ENCODE peak calls at places on chromosomes 11 and 22, in four cellular contexts. One of them, this sample, is unnamed.

GRCh38 chr11:107591446-107592236 is 694 bp downstream of the ELMOD1 start:
- DNase-seq in A549: no peak
- DNase-seq in HepG2: no peak
- DNase-seq in K562: no peak
- DNase-seq in this sample: peak; percentile 48

GRCh38 chr22:46328797-46329196 is 6.7 kb upstream of the TRMU start:
- DNase-seq in A549: no peak
- DNase-seq in HepG2: no peak
- DNase-seq in K562: no peak
- DNase-seq in this sample: no peak

GRCh38 chr22:49967333-49968241 is 7.0 kb downstream of the PIM3 start:
- DNase-seq in A549: no peak
- DNase-seq in HepG2: peak; percentile 70
- DNase-seq in K562: no peak
- DNase-seq in this sample: no peak

GRCh38 chr11:46039990-46040389 is 81.3 kb downstream of the PHF21A start:
- DNase-seq in A549: no peak
- DNase-seq in HepG2: no peak
- DNase-seq in K562: no peak
- DNase-seq in this sample: no peak

GRCh38 chr22:37426532-37427127 is 649 bp downstream of the ELFN2 start:
- DNase-seq in A549: no peak
- DNase-seq in HepG2: no peak
- DNase-seq in K562: no peak
- DNase-seq in this sample: no peak

GRCh38 chr11:123654566-123655081 is at the start of gene SCN3B:
- DNase-seq in A549: peak; percentile 69
- DNase-seq in HepG2: peak; percentile 24
- DNase-seq in K562: peak; percentile 87
- DNase-seq in this sample: peak; percentile 79

GRCh38 chr11:108813086-108813485 is 148.2 kb downstream of the DDX10 start:
- DNase-seq in A549: no peak
- DNase-seq in HepG2: no peak
- DNase-seq in K562: no peak
- DNase-seq in this sample: no peak

GRCh38 chr11:78929092-78929905 is 354.6 kb upstream of the NARS2 start:
- DNase-seq in A549: no peak
- DNase-seq in HepG2: no peak
- DNase-seq in K562: no peak
- DNase-seq in this sample: peak; percentile 52

GRCh38 chr11:7536102-7536501 is 22.3 kb downstream of the PPFIBP2 start:
- DNase-seq in A549: peak; percentile 35
- DNase-seq in HepG2: no peak
- DNase-seq in K562: peak; percentile 32
- DNase-seq in this sample: peak; percentile 49

GRCh38 chr11:48028909-48029685 is 48.7 kb downstream of the PTPRJ start:
- DNase-seq in A549: no peak
- DNase-seq in HepG2: no peak
- DNase-seq in K562: no peak
- DNase-seq in this sample: no peak

GRCh38 chr11:111452817-111453607 is 59.2 kb downstream of the BTG4 start:
- DNase-seq in A549: no peak
- DNase-seq in HepG2: no peak
- DNase-seq in K562: no peak
- DNase-seq in this sample: no peak

GRCh38 chr11:11584446-11584810 is 37.4 kb downstream of the GALNT18 start:
- DNase-seq in A549: peak; percentile 80
- DNase-seq in HepG2: no peak
- DNase-seq in K562: no peak
- DNase-seq in this sample: no peak

DNA sequence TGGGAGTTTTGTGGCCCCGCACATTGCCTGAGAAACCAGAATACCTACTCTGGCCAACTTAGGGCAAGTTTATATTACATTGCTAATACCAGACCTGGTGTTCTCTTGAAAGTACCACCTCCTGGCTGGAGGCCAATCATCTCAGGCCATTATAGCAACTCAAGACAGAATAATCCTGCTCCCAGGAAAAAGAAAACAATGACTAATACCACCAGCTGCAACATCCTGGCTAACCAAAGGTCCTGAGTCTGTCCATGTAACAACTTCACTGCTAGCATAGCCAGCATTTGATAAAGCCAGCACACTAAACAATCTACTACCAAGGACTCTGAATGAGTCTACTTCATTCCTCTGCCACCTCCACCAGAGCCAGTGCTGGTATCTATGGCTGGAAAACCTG is 1298.7 kb upstream of the CNTN5 start:
- DNase-seq in A549: peak; percentile 1
- DNase-seq in HepG2: peak; percentile 24
- DNase-seq in K562: no peak
- DNase-seq in this sample: no peak
- TF ChIP-seq NR3C1 in A549: no peak
- TF ChIP-seq NR3C1 in HepG2: no peak
- TF ChIP-seq NR3C1 in K562: no peak
- TF ChIP-seq NR3C1 in this sample: no peak

GRCh38 chr22:39138357-39138997 is 14.0 kb downstream of the CBX7 start:
- DNase-seq in A549: no peak
- DNase-seq in HepG2: no peak
- DNase-seq in K562: no peak
- DNase-seq in this sample: no peak

GRCh38 chr22:39142088-39142667 is 10.3 kb downstream of the CBX7 start:
- DNase-seq in A549: no peak
- DNase-seq in HepG2: no peak
- DNase-seq in K562: no peak
- DNase-seq in this sample: no peak

GRCh38 chr22:39136317-39136716 is 16.2 kb downstream of the CBX7 start:
- DNase-seq in A549: no peak
- DNase-seq in HepG2: no peak
- DNase-seq in K562: no peak
- DNase-seq in this sample: no peak

GRCh38 chr22:39144101-39144815 is 8.2 kb downstream of the CBX7 start:
- DNase-seq in A549: no peak
- DNase-seq in HepG2: no peak
- DNase-seq in K562: no peak
- DNase-seq in this sample: no peak

DNA sequence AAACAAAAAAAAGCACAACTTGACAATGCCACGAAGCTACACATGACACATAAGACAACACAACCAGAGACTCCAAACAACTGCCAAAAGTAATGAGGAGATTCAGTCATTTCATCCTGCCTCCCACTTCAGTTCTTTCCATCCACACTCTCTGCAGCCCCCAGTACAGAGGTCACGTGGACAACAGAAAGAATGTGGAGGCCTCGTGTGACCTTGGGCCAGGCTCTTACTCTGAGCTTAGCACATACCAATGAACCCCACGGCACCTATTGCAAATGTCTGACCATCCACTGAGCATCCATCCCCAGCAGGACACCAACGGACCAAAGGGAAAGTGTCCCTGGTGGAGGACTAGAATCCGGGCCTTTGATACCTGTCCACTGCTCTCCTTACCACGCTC is 12.5 kb downstream of the CBX7 start:
- DNase-seq in A549: no peak
- DNase-seq in HepG2: peak; percentile 64
- DNase-seq in K562: no peak
- DNase-seq in this sample: no peak
- TF ChIP-seq JUN in A549: no peak
- TF ChIP-seq JUN in HepG2: no peak
- TF ChIP-seq JUN in K562: no peak
- TF ChIP-seq JUN in this sample: no peak

DNA sequence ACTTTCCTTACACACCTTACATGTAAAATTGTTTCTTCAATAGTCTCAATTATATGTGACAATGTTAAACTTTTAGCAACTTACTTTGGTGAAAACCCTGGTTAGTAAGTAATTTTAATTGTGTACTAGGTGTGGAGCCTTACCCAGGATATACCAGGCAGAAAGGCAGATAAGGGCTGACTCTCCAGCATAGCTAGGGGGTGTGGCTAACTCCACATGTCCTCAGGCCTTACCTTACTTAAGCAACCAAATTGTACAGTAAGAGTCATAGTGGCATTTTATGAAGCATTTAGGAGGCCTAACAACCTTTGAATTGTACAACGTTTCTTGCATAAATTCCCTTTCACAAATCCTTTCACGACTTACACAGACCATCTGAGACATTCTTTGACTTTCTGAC is 118.2 kb upstream of the OR9Q1 start:
- DNase-seq in A549: no peak
- DNase-seq in HepG2: no peak
- DNase-seq in K562: peak; percentile 47
- DNase-seq in this sample: no peak
- TF ChIP-seq NR3C1 in A549: no peak
- TF ChIP-seq NR3C1 in HepG2: no peak
- TF ChIP-seq NR3C1 in K562: no peak
- TF ChIP-seq NR3C1 in this sample: no peak

GRCh38 chr11:32162906-32163305 is 72.0 kb downstream of the RCN1 start:
- DNase-seq in A549: no peak
- DNase-seq in HepG2: no peak
- DNase-seq in K562: no peak
- DNase-seq in this sample: no peak

GRCh38 chr11:32164836-32165235 is 74.0 kb downstream of the RCN1 start:
- DNase-seq in A549: no peak
- DNase-seq in HepG2: no peak
- DNase-seq in K562: no peak
- DNase-seq in this sample: no peak

DNA sequence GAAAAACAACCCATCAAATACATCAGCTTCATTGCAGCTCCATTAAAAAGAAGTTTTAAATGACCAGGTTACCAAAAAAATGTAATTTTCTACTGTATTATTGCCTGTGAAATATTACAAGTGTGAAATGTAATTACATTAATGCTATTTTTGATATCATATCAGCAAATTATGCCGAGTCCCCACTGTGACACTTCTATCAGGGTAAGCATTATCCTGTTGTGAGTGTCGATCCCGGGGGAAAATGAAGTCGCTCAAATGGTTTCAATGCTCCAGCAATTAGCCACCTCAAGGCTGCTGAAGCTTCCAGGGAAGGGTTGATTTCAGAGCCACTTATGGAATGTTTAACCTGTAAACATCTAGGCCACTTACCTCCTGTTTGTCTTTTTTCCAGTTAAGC is 70.4 kb downstream of the RCN1 start:
- DNase-seq in A549: no peak
- DNase-seq in HepG2: no peak
- DNase-seq in K562: no peak
- DNase-seq in this sample: no peak
- TF ChIP-seq JUN in A549: no peak
- TF ChIP-seq JUN in HepG2: no peak
- TF ChIP-seq JUN in K562: no peak
- TF ChIP-seq JUN in this sample: no peak

DNA sequence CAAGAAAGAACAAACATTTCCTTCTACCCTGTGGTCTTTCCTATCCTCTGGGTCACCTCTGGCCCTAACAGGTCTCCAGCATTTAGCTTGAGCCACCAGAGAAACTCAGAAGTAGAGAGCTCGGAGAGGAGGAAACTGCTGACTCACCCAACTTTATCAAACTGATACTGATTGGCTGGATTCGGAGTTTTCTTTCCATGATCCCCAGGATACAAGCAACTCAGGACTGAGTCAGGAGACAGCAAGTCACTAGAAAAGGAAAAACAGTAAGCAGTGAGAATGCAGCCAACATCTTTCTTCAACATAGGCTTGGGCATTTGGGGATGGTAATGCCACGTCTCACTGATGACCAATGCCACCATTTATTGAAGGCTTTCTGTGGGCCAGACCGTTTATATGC is 32.7 kb downstream of the THOC5 start:
- DNase-seq in A549: peak; percentile 14
- DNase-seq in HepG2: no peak
- DNase-seq in K562: peak; percentile 27
- DNase-seq in this sample: no peak
- TF ChIP-seq NR3C1 in A549: no peak
- TF ChIP-seq NR3C1 in HepG2: no peak
- TF ChIP-seq NR3C1 in K562: no peak
- TF ChIP-seq NR3C1 in this sample: no peak

DNA sequence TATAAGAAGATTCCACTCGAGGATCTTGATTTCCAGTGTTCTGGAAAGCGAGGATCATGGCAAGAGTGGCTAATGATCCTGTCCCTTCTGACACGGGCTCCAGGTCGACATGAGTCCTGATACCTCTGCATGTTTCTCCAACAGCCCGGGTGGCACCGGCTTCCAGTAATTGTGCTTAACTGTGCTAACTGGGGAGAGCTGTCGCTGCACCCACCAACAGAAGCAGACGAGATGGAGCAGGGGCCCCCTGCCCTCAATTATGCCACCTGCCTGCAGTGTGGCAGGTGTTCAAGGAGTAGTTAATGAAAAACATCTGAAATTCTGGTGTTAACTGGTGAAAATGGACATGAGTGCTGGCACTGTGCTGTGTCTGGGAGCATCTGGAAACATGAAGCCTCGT is 6.2 kb downstream of the MRPL21 start:
- DNase-seq in A549: no peak
- DNase-seq in HepG2: no peak
- DNase-seq in K562: no peak
- DNase-seq in this sample: no peak
- TF ChIP-seq JUN in A549: no peak
- TF ChIP-seq JUN in HepG2: no peak
- TF ChIP-seq JUN in K562: no peak
- TF ChIP-seq JUN in this sample: no peak